ENCODE peak calls at places on chromosomes 6 and 20, in four cellular contexts. Y is cardiac fibroblast, V is fibroblast of pulmonary artery, D is A549. E is an unnamed sample.

GRCh38 chr6:148769304-148769968 is 22.6 kb downstream of the UST start:
- DNase-seq in Y (no peak), V (no peak), D (no peak), E (no peak)

GRCh38 chr6:83815631-83816030 is 37.5 kb upstream of the RIPPLY2 start:
- DNase-seq in Y (peak; percentile 4), V (peak; percentile 5), D (peak; percentile 3), E (peak; percentile 7)

GRCh38 chr20:58228484-58229197 is at the start of gene ANKRD60:
- DNase-seq in Y (peak; percentile 73), V (peak; percentile 64), D (no peak), E (no peak)

GRCh38 chr6:111805511-111806181 is 67.6 kb downstream of the FYN start:
- DNase-seq in Y (peak; percentile 58), V (no peak), D (no peak), E (peak; percentile 62)

GRCh38 chr6:36120979-36121706 is 9.2 kb upstream of the MAPK13 start:
- DNase-seq in Y (peak; percentile 73), V (peak; percentile 61), D (peak; percentile 11), E (no peak)

GRCh38 chr20:43570496-43570895 is 11.7 kb downstream of the SGK2 start:
- DNase-seq in Y (no peak), V (no peak), D (no peak), E (no peak)

GRCh38 chr6:36340671-36341454 is 4.2 kb upstream of the BNIP5 start:
- DNase-seq in Y (peak; percentile 89), V (peak; percentile 75), D (peak; percentile 68), E (peak; percentile 39)

GRCh38 chr20:49534314-49534713 is 33.6 kb downstream of the PTGIS start:
- DNase-seq in Y (peak; percentile 61), V (peak; percentile 66), D (peak; percentile 57), E (peak; percentile 41)

GRCh38 chr6:98800866-98801265 is 33.5 kb upstream of the POU3F2 start:
- DNase-seq in Y (no peak), V (no peak), D (no peak), E (no peak)

GRCh38 chr6:25175656-25176055 is 103.5 kb upstream of the CARMIL1 start:
- DNase-seq in Y (no peak), V (no peak), D (peak; percentile 19), E (no peak)

GRCh38 chr6:44477293-44477894 is 89.9 kb downstream of the CDC5L start:
- DNase-seq in Y (no peak), V (no peak), D (no peak), E (no peak)

GRCh38 chr6:38239719-38240451 is 399.8 kb downstream of the BTBD9 start:
- DNase-seq in Y (peak; percentile 19), V (no peak), D (peak; percentile 7), E (peak; percentile 73)

GRCh38 chr6:36290668-36291620 is 21.1 kb downstream of the PNPLA1 start:
- DNase-seq in Y (peak; percentile 31), V (peak; percentile 43), D (peak; percentile 33), E (peak; percentile 20)

GRCh38 chr6:136487746-136488145 is 62.5 kb downstream of the MAP7 start:
- DNase-seq in Y (no peak), V (no peak), D (no peak), E (no peak)

GRCh38 chr6:138250513-138251247 is 32.4 kb upstream of the PBOV1 start:
- DNase-seq in Y (peak; percentile 94), V (peak; percentile 97), D (no peak), E (peak; percentile 67)

GRCh38 chr20:61960836-61961235 is 104.8 kb downstream of the TAF4 start:
- DNase-seq in Y (no peak), V (no peak), D (no peak), E (no peak)

GRCh38 chr6:164085552-164086325 is 671.2 kb downstream of the QKI start:
- DNase-seq in Y (peak; percentile 94), V (peak; percentile 96), D (no peak), E (no peak)

GRCh38 chr20:19935842-19936241 is 81.3 kb upstream of the NAA20 start:
- DNase-seq in Y (no peak), V (no peak), D (no peak), E (no peak)

GRCh38 chr6:47934023-47934422 is 152.2 kb downstream of the OPN5 start:
- DNase-seq in Y (no peak), V (no peak), D (no peak), E (no peak)

GRCh38 chr20:36573103-36573797 is at the start of gene TGIF2:
- DNase-seq in Y (peak; percentile 87), V (peak; percentile 80), D (peak; percentile 55), E (peak; percentile 58)

GRCh38 chr20:36572701-36573102 is 695 bp upstream of the TGIF2 start:
- DNase-seq in Y (peak; percentile 15), V (no peak), D (peak; percentile 19), E (peak; percentile 36)

GRCh38 chr20:36574278-36575065 is 1.1 kb downstream of the TGIF2 start:
- DNase-seq in Y (peak; percentile 62), V (peak; percentile 73), D (peak; percentile 46), E (no peak)

GRCh38 chr20:36573798-36574277 is 441 bp downstream of the TGIF2 start:
- DNase-seq in Y (peak; percentile 14), V (no peak), D (no peak), E (no peak)

DNA sequence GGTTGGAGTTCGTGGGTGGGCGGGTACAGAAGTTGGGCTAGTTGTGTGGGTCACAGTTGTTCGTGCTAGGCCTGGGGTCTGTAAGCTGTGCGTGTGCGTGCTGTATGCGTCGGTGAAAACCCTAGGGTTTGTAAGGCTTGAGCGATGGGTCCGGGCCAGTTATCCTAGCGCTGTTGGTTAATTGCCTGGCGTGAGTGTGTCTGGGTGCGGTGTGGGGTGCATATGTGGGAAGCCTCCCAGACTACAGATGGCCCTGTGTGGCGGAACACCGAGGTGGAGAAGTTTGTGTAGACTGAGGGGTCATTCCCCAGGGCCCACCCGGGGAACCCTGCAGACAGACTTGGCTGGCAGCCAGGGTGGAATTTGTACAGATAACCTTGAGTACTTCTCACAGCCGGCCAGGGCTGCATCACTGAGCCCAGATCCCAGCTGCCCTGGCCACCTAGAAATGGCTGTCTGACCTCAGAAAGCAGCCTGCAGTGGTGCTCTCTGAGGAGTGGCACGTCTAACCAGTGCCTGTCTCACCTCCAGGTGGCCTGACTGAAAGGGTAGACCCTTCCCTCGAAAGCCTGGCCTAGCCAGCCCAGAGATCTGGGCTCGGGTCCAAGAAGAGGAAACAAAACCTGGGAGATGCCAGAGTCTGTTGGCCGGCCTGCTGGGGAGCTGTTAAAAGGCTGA is 1.8 kb downstream of the TGIF2 start:
- DNase-seq in Y (peak; percentile 74), V (peak; percentile 61), D (peak; percentile 35), E (peak; percentile 27)
- TF ChIP-seq CTCF in Y (no peak), V (no peak), D (no peak), E (no peak)

GRCh38 chr20:23165307-23165750 is 79.2 kb upstream of the CD93 start:
- DNase-seq in Y (no peak), V (no peak), D (no peak), E (no peak)
- TF ChIP-seq CTCF in Y (no peak), V (no peak), D (no peak), E (peak; percentile 26)

GRCh38 chr6:72643214-72643613 is 21.4 kb downstream of the KCNQ5 start:
- DNase-seq in Y (peak; percentile 52), V (peak; percentile 39), D (no peak), E (no peak)

GRCh38 chr6:72642435-72642834 is 20.6 kb downstream of the KCNQ5 start:
- DNase-seq in Y (no peak), V (no peak), D (no peak), E (no peak)

GRCh38 chr6:72636786-72637185 is 14.9 kb downstream of the KCNQ5 start:
- DNase-seq in Y (no peak), V (no peak), D (no peak), E (no peak)

GRCh38 chr6:72640622-72640930 is 18.7 kb downstream of the KCNQ5 start:
- DNase-seq in Y (no peak), V (no peak), D (no peak), E (no peak)

GRCh38 chr6:72639920-72640621 is 18.2 kb downstream of the KCNQ5 start:
- DNase-seq in Y (no peak), V (no peak), D (no peak), E (no peak)
- TF ChIP-seq CTCF in Y (no peak), V (peak; percentile 10), D (no peak), E (no peak)

DNA sequence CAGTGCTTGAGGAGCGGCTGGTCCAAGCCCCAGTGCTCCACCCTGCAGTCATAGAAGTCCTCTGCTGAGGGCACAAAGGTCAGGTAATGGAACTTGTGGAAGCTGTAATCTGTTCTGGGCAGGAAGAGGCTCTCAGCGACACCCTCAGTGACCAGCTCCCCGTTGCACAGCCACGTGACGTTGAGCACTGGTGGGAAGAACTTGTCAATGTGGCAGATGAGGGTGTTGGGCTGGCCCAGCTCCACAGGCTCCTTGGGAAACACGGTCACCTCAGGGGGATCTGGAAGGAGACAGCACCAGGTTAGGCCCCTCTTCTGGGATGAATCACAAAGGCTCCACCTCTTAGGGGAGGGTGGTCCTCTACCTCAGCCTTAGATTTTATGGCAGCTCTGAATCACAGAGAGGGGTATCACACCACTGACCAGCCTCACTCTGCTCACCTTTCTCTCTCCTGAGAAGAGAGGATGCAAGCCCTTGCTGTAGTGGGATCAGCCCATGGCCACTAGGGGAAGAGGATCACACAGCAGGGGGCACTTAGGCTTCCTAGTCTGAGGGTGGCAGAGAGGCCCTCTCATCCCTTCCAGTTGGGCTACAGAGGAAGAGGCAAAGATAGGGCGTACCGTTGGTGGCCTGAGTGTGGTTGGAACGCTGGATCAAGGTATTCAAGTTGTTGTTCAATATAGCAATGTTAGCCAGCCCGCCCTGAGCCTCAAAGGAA is 4.3 kb downstream of the HLA-DPA1 start:
- DNase-seq in Y (no peak), V (no peak), D (no peak), E (no peak)
- TF ChIP-seq CTCF in Y (no peak), V (no peak), D (no peak), E (no peak)

DNA sequence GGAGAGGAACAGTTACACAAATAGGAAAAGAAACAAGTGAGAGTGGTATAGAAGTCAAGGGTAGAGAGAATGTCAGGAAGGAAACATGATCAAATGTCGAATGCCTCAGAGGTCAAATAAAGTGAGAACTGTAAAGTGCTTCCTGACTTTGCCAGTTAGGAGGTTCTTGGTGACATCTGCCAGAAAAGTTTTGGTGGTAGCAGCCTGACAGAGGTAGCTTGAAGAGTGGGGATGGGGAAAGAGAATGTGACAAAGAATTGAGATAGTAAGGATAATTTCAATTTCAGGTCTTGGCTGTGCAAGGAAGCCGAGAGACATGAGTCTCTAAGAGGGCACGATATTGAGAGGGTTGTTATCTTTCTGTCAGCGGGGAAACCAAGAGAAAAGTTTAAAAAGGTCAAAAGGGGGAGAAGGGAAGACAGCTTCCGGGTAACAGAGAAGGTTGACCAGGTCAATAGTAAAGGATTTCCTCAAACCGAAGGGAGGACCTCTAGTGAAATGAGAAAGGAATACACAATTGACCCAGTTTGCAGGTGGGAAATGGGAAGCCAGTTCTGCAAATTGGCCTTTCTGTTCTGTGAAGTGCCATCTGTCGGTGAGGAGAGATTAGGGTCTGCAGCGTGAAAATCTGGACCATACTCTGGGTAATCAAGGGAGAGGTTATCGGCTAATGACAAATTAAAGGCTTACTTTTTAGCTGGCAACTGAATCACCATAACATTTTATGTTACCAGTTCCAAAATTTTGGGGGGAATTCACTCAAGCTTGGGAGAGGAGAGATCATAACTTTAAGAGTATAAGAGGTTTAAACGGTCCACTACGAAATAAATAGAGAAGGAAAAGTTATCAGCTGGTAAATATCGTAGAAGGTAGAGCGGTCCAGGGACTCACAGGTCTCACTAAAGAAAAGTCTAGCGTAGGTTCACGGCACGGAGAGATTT is 973 bp upstream of the BRD2 start:
- DNase-seq in Y (peak; percentile 55), V (peak; percentile 52), D (peak; percentile 80), E (peak; percentile 45)
- TF ChIP-seq CTCF in Y (peak; percentile 55), V (peak; percentile 55), D (peak; percentile 62), E (peak; percentile 72)

E was measured in HFFc6.